ENCODE peak calls at places on chromosomes 2 and 18, in five cellular contexts. N is tibial nerve; C is spleen; S is CD8-positive, alpha-beta T cell; H is body of pancreas. Q is an unnamed sample. For H3K36me3, the result is how much of the 10 kb centered on the place peaks cover.

GRCh38 chr2:173649527-173650219 is 295.0 kb downstream of the CDCA7 start:
- DNase-seq in C (no peak), N (peak), S (no peak), H (no peak), Q (no peak)

GRCh38 chr2:222733470-222733845 is 62.0 kb downstream of the MOGAT1 start:
- DNase-seq in C (no peak), S (no peak), N (no peak), H (no peak), Q (no peak)

GRCh38 chr2:109601693-109602250 is 12.0 kb downstream of the SEPTIN10 start:
- DNase-seq in S (no peak), H (no peak), N (no peak), C (no peak), Q (no peak)

GRCh38 chr2:85277416-85278158 is 50.2 kb downstream of the TGOLN2 start:
- DNase-seq in N (peak), S (no peak), H (no peak), C (no peak), Q (no peak)

GRCh38 chr2:240965905-240966456 is 32.4 kb upstream of the SNED1 start:
- DNase-seq in S (no peak), N (no peak), H (no peak), C (peak), Q (peak)

GRCh38 chr2:241225983-241226382 is 37.5 kb downstream of the ANO7 start:
- DNase-seq in C (no peak), H (no peak), S (no peak), N (no peak), Q (no peak)

GRCh38 chr2:210620456-210620855 is 64.1 kb downstream of the CPS1 start:
- DNase-seq in N (no peak), C (no peak), H (no peak), S (no peak), Q (no peak)

GRCh38 chr2:77054938-77055337 is 467.2 kb downstream of the LRRTM4 start:
- DNase-seq in S (no peak), H (no peak), C (no peak), N (no peak), Q (no peak)

GRCh38 chr2:135903650-135904049 is 27.4 kb upstream of the MCM6 start:
- DNase-seq in S (no peak), C (no peak), N (no peak), H (no peak), Q (no peak)

GRCh38 chr2:45007961-45008295 is 1.3 kb downstream of the SIX2 start:
- DNase-seq in N (no peak), S (no peak), C (no peak), H (no peak), Q (no peak)

GRCh38 chr2:236161531-236161930 is 6.7 kb downstream of the GBX2 start:
- DNase-seq in H (no peak), S (no peak), N (no peak), C (peak), Q (no peak)

GRCh38 chr18:1511619-1512311 is 607.1 kb downstream of the ADCYAP1 start:
- DNase-seq in H (no peak), C (no peak), S (no peak), N (no peak), Q (no peak)

GRCh38 chr2:70717431-70718038 is 50.5 kb downstream of the ADD2 start:
- DNase-seq in H (no peak), C (no peak), N (no peak), S (no peak), Q (no peak)

GRCh38 chr2:208384637-208385036 is 22.0 kb upstream of the PTH2R start:
- DNase-seq in S (no peak), C (no peak), H (no peak), N (no peak), Q (no peak)

GRCh38 chr2:226619707-226620106 is 179.9 kb downstream of the IRS1 start:
- DNase-seq in H (no peak), S (no peak), N (no peak), C (no peak), Q (no peak)

GRCh38 chr2:144512421-144513272 is 7.3 kb downstream of the ZEB2 start:
- DNase-seq in C (no peak), N (no peak), S (no peak), H (no peak), Q (no peak)

GRCh38 chr2:176096243-176096985 is 3.2 kb upstream of the HOXD12 start:
- DNase-seq in C (no peak), S (no peak), H (no peak), N (no peak), Q (no peak)

GRCh38 chr2:190466819-190467444 is 58.8 kb downstream of the MFSD6 start:
- DNase-seq in S (no peak), H (no peak), N (no peak), C (no peak), Q (no peak)

GRCh38 chr18:36139251-36139650 is 9.6 kb downstream of the ELP2 start:
- DNase-seq in H (no peak), S (no peak), N (no peak), C (no peak), Q (no peak)
- H3K36me3 ChIP-seq in H (under half), S (under half), N (under half), C (under half), Q (under half)

GRCh38 chr2:238039985-238040384 is 20.8 kb upstream of the SCLY start:
- DNase-seq in S (no peak), N (no peak), H (no peak), C (no peak), Q (no peak)
- H3K36me3 ChIP-seq in S (under half), N (under half), H (under half), C (half or more), Q (under half)

GRCh38 chr2:26230806-26231205 is 13.6 kb downstream of the HADHA start:
- DNase-seq in S (no peak), H (no peak), C (no peak), N (no peak), Q (no peak)
- H3K36me3 ChIP-seq in S (under half), H (under half), C (half or more), N (under half), Q (half or more)

DNA sequence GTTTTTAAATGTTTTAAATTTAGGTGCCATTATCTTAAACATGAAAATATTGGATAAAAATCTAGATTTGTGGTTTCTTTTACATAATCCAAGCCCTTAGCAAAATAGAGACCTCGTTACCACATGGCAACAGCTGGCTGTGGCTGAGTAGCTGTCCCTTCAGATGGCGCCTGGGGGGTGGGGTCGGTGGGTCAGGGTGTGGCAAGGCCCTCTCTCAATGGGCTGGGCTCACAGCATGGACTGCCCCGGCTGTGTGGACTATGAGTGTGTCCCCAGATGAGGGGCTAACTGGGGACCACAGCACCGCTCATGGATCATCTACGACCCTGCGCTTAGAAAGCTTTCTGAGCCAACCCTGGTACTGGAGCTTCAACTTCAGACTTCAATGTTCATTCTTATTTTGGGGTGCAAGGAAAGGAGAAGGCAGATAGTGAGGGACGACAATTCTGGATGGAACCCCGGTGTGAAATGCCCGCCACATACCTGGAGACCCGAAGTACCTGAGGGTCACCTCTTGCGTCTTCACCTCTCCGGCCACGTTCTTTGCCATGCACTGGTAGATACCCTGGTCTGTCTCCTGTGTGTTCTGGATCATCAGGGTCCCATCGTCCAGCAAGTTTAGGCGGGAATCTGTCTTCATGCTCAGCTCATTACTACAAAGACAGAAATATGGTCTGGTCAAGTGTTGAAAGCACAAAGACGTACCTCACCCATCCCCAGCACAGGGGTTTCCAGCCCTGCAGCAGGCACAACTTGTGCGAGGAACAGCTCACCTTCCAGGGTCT is 71.0 kb downstream of the PXDN start:
- DNase-seq in S (no peak), H (no peak), N (no peak), C (no peak), Q (no peak)
- H3K36me3 ChIP-seq in S (under half), H (under half), N (under half), C (under half), Q (under half)

GRCh38 chr18:21632393-21632792 is 20.3 kb downstream of the SNRPD1 start:
- DNase-seq in C (no peak), S (no peak), N (no peak), H (no peak), Q (no peak)
- H3K36me3 ChIP-seq in C (under half), S (under half), N (under half), H (under half), Q (under half)

DNA sequence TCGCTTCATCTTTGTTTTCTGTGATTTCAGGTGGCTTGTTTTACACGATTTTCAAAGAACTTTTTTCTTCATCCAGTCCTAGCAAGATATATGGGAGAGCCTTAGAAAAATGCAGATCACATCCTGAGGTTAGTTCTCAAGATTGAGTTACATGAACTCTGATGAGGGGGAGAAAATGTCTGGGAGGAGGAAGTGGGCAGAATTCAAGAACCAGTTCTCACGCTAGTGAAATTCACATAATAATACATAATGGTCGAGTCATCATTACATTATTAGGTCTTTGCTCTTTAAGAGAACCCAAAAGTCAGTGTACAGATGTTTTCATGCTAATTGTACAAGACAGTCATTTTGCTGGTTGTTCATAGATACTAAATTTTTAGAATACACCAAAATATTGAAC is 7.0 kb downstream of the TIMM21 start:
- DNase-seq in H (no peak), N (no peak), C (no peak), S (no peak), Q (no peak)
- H3K36me3 ChIP-seq in H (under half), N (under half), C (under half), S (under half), Q (under half)

GRCh38 chr18:79939096-79939495 is 12.4 kb downstream of the SLC66A2 start:
- DNase-seq in S (no peak), N (no peak), C (no peak), H (peak), Q (no peak)
- H3K36me3 ChIP-seq in S (under half), N (under half), C (half or more), H (under half), Q (under half)

GRCh38 chr2:187369471-187369870 is 78.6 kb downstream of the CALCRL start:
- DNase-seq in S (no peak), N (no peak), C (no peak), H (no peak), Q (no peak)
- H3K36me3 ChIP-seq in S (under half), N (under half), C (under half), H (under half), Q (under half)

GRCh38 chr2:53820038-53820437 is 33.2 kb downstream of the ERLEC1 start:
- DNase-seq in C (no peak), H (no peak), S (no peak), N (no peak), Q (no peak)
- H3K36me3 ChIP-seq in C (under half), H (under half), S (under half), N (under half), Q (under half)

DNA sequence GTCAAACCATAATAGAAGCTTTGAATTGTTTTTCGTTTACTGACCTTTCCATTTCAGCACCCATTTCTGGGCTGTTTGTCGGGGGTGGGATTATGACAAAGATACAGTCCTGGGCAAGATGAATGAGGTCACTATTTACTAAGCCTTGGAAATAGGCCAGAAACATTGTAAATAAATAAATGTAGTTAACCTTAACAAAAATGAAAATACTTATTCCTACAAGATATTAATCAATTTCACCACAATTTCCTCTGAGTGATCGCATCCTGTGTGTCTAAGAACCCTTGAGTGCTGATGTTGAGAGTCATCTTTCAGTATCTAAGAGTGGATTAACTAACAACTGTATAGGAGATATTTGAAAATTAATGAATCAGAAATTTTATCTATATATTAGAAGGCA is 14.0 kb downstream of the ITGA4 start:
- DNase-seq in C (no peak), S (no peak), N (no peak), H (no peak), Q (no peak)
- H3K36me3 ChIP-seq in C (under half), S (under half), N (under half), H (under half), Q (under half)